ENCODE peak calls at places on chromosomes 7 and 10, in eight cellular contexts. Y is psoas muscle; Q is GM23338; Z is SJSA1; F is CD8-positive, alpha-beta memory T cell; G is A549; H is CD4-positive, alpha-beta memory T cell; P is uterus. B is an unnamed sample.
A peak's percentile ranks its signal among the peaks of the same experiment; 100 is the strongest.

GRCh38 chr7:45446195-45446944 is 127.8 kb upstream of the ADCY1 start:
- DNase-seq in Y (no peak), Q (no peak), Z (no peak), F (no peak), G (no peak), H (no peak), P (no peak), B (peak; percentile 11)

GRCh38 chr10:110162749-110163148 is 44.7 kb upstream of the MXI1 start:
- DNase-seq in Y (no peak), Q (no peak), Z (no peak), F (no peak), G (no peak), H (no peak), P (no peak), B (no peak)

GRCh38 chr7:106270122-106270977 is 14.4 kb downstream of the NAMPT start:
- DNase-seq in Y (no peak), Q (no peak), Z (no peak), F (no peak), G (no peak), H (no peak), P (no peak), B (no peak)

GRCh38 chr10:43229208-43230061 is 37.4 kb downstream of the RASGEF1A start:
- DNase-seq in Y (peak; percentile 52), Q (peak; percentile 78), Z (no peak), F (peak; percentile 43), G (peak; percentile 55), H (peak; percentile 52), P (peak; percentile 5), B (no peak)

GRCh38 chr7:26224359-26224758 is 22.8 kb downstream of the CBX3 start:
- DNase-seq in Y (no peak), Q (no peak), Z (no peak), F (no peak), G (no peak), H (no peak), P (no peak), B (no peak)

GRCh38 chr7:41809487-41810257 is 106.8 kb upstream of the INHBA start:
- DNase-seq in Y (no peak), Q (no peak), Z (no peak), F (no peak), G (no peak), H (no peak), P (no peak), B (no peak)

GRCh38 chr10:86287966-86288579 is 78.5 kb downstream of the GRID1 start:
- DNase-seq in Y (no peak), Q (no peak), Z (no peak), F (no peak), G (no peak), H (no peak), P (peak; percentile 4), B (no peak)

GRCh38 chr7:63927261-63927660 is 71.4 kb upstream of the ZNF722 start:
- DNase-seq in Y (no peak), Q (no peak), Z (no peak), F (no peak), G (no peak), H (no peak), P (no peak), B (no peak)

GRCh38 chr7:116876664-116877442 is 14.5 kb downstream of the CAPZA2 start:
- DNase-seq in Y (no peak), Q (peak; percentile 27), Z (no peak), F (no peak), G (no peak), H (no peak), P (peak; percentile 64), B (no peak)

GRCh38 chr10:26869528-26869927 is 8.8 kb upstream of the ABI1 start:
- DNase-seq in Y (no peak), Q (no peak), Z (no peak), F (no peak), G (no peak), H (peak; percentile 18), P (no peak), B (peak; percentile 87)

GRCh38 chr10:129936266-129936922 is 27.7 kb downstream of the EBF3 start:
- DNase-seq in Y (peak; percentile 47), Q (no peak), Z (no peak), F (no peak), G (no peak), H (no peak), P (no peak), B (no peak)

GRCh38 chr10:100742936-100743335 is 2.4 kb upstream of the PAX2 start:
- DNase-seq in Y (no peak), Q (no peak), Z (no peak), F (no peak), G (no peak), H (no peak), P (no peak), B (no peak)

GRCh38 chr7:143295870-143296269 is 7.7 kb downstream of the CASP2 start:
- DNase-seq in Y (no peak), Q (no peak), Z (no peak), F (no peak), G (no peak), H (no peak), P (no peak), B (no peak)

DNA sequence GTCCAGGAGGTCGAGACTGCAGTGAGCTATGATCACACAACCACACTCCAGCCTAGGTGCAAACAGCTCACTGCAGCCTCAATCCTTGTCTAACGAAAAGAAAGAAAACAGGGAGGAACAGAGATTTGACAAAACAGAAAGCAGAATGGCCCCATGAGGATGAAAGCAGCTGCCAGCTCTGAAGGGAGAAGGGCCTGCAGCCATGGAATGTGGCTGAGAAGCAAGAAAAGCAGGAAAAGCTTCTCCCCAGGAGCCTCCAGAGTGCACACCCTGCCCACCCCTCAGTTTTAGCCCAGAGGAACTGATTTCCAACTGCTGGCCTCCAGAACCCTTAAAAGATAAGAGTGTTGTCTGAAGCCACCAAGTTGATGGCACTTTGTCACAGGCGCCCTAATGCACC is 13.0 kb downstream of the ESYT2 start:
- DNase-seq in Y (no peak), Q (no peak), Z (no peak), F (no peak), G (no peak), H (no peak), P (no peak), B (no peak)
- H3K4me1 ChIP-seq in Y (peaks cover 68% of the 10 kb centered on the region), Q (peaks cover 40% of the 10 kb centered on the region), Z (peaks cover 41% of the 10 kb centered on the region), F (peaks cover 97% of the 10 kb centered on the region), G (peaks cover 74% of the 10 kb centered on the region), H (peaks cover 95% of the 10 kb centered on the region), P (peaks cover 6% of the 10 kb centered on the region), B (peaks cover 69% of the 10 kb centered on the region)

GRCh38 chr10:125802739-125803138 is 20.3 kb downstream of the UROS start:
- DNase-seq in Y (no peak), Q (no peak), Z (no peak), F (no peak), G (no peak), H (no peak), P (no peak), B (no peak)

GRCh38 chr10:125797424-125797823 is 21.8 kb upstream of the MMP21 start:
- DNase-seq in Y (no peak), Q (no peak), Z (no peak), F (no peak), G (no peak), H (no peak), P (no peak), B (no peak)

GRCh38 chr10:125797999-125798662 is 22.5 kb upstream of the MMP21 start:
- DNase-seq in Y (no peak), Q (no peak), Z (no peak), F (no peak), G (no peak), H (no peak), P (no peak), B (no peak)

GRCh38 chr10:125802131-125802530 is 20.9 kb downstream of the UROS start:
- DNase-seq in Y (no peak), Q (no peak), Z (no peak), F (no peak), G (no peak), H (no peak), P (no peak), B (no peak)

DNA sequence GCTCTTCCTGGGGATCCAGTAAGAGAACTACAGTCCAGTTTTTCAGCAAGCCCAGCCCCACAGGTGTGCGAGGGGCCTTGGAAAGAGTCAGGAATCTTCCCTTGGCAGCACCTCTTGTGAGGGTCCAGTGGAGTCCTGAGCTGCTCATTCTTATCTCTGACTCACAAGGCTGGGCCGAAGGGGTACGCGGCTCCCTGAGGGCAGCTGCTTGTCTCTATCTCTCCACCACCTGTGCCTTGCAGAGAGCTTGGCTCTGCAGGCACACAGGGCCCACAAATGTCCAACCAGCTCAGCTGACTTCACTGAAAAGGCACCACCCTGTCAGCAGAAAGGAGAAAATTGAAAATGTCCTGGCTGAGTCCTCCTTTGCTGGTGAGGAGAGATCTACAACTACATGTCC is 23.6 kb downstream of the UROS start:
- DNase-seq in Y (no peak), Q (no peak), Z (no peak), F (no peak), G (no peak), H (no peak), P (no peak), B (no peak)
- H3K4me1 ChIP-seq in Y (no peaks in the 10 kb centered on the region), Q (no peaks in the 10 kb centered on the region), Z (no peaks in the 10 kb centered on the region), F (no peaks in the 10 kb centered on the region), G (no peaks in the 10 kb centered on the region), H (no peaks in the 10 kb centered on the region), P (no peaks in the 10 kb centered on the region), B (peaks cover 7% of the 10 kb centered on the region)

DNA sequence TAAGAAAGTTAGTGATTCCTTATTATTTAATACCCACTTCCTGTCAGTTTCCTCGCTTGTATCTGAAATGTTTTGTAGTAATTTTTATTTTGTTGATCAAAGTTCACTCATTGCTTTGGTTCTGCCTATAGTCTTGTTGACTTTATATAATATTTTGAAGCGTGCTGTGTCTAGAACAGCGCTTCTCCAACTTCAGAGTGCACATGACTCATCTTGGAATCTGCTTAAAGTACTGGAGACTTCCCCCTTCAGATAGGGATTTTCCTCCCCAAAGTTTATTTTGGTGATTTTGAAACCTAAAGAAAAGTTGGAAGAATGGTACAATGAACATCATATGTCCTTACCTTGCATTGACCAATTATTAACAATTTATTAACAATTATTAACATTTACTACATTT is 5.8 kb downstream of the COMTD1 start:
- DNase-seq in Y (no peak), Q (no peak), Z (peak; percentile 23), F (no peak), G (no peak), H (no peak), P (no peak), B (no peak)
- H3K4me1 ChIP-seq in Y (peaks cover 53% of the 10 kb centered on the region), Q (peaks cover 29% of the 10 kb centered on the region), Z (peaks cover 40% of the 10 kb centered on the region), F (peaks cover 28% of the 10 kb centered on the region), G (peaks cover 70% of the 10 kb centered on the region), H (peaks cover 39% of the 10 kb centered on the region), P (peaks cover 5% of the 10 kb centered on the region), B (peaks cover 48% of the 10 kb centered on the region)

GRCh38 chr7:100370303-100370702 is 3.0 kb upstream of the PILRA start:
- DNase-seq in Y (peak; percentile 15), Q (peak; percentile 69), Z (no peak), F (no peak), G (no peak), H (no peak), P (no peak), B (no peak)

GRCh38 chr7:100372256-100372655 is 1.0 kb upstream of the PILRA start:
- DNase-seq in Y (peak; percentile 56), Q (no peak), Z (no peak), F (no peak), G (no peak), H (no peak), P (no peak), B (no peak)

GRCh38 chr7:100372694-100373093 is 593 bp upstream of the PILRA start:
- DNase-seq in Y (peak; percentile 42), Q (no peak), Z (no peak), F (no peak), G (no peak), H (no peak), P (no peak), B (no peak)

GRCh38 chr7:100370746-100371145 is 2.5 kb upstream of the PILRA start:
- DNase-seq in Y (no peak), Q (no peak), Z (no peak), F (no peak), G (no peak), H (no peak), P (no peak), B (no peak)

GRCh38 chr7:100371561-100372171 is 1.6 kb upstream of the PILRA start:
- DNase-seq in Y (peak; percentile 52), Q (no peak), Z (no peak), F (no peak), G (no peak), H (no peak), P (no peak), B (no peak)
- H3K4me1 ChIP-seq in Y (no peaks in the 10 kb centered on the region), Q (peaks cover 13% of the 10 kb centered on the region), Z (no peaks in the 10 kb centered on the region), F (peaks cover 13% of the 10 kb centered on the region), G (peaks cover 7% of the 10 kb centered on the region), H (peaks cover under 1% of the 10 kb centered on the region), P (no peaks in the 10 kb centered on the region), B (peaks cover 4% of the 10 kb centered on the region)